ENCODE peak calls at places on chromosome 21, in four cellular contexts. U is GM12878, Q is HL-60, E is K562. W is an unnamed sample.

GRCh38 chr21:16605588-16605987 is 875.8 kb downstream of the USP25 start:
- DNase-seq in U (no peak), Q (no peak), E (no peak), W (no peak)

GRCh38 chr21:42305707-42306147 is 9.5 kb downstream of the TFF3 start:
- DNase-seq in Q (no peak), E (no peak), U (no peak), W (no peak)

GRCh38 chr21:38973552-38973951 is 167.8 kb downstream of the ETS2 start:
- DNase-seq in U (no peak), Q (no peak), E (no peak), W (no peak)

GRCh38 chr21:41170442-41170841 is 2.5 kb downstream of the BACE2 start:
- DNase-seq in Q (peak; percentile 5), E (peak; percentile 58), U (no peak), W (peak; percentile 35)

GRCh38 chr21:43331962-43332458 is 94.9 kb downstream of the SIK1 start:
- DNase-seq in Q (no peak), U (no peak), E (no peak), W (no peak)

GRCh38 chr21:35503646-35504045 is 454.5 kb upstream of the RUNX1 start:
- DNase-seq in Q (no peak), U (no peak), E (no peak), W (no peak)

GRCh38 chr21:38942617-38943245 is 137.0 kb downstream of the ETS2 start:
- DNase-seq in E (no peak), U (no peak), Q (no peak), W (no peak)

GRCh38 chr21:25891596-25891995 is 156.8 kb downstream of the GABPA start:
- DNase-seq in E (no peak), Q (no peak), U (no peak), W (no peak)

GRCh38 chr21:44093761-44094160 is 13.4 kb upstream of the PWP2 start:
- DNase-seq in Q (peak; percentile 0), E (no peak), U (no peak), W (no peak)

GRCh38 chr21:32445101-32445500 is 32.6 kb downstream of the EVA1C start:
- DNase-seq in U (no peak), Q (no peak), E (no peak), W (no peak)

GRCh38 chr21:42055425-42055824 is 15.7 kb upstream of the UMODL1 start:
- DNase-seq in E (no peak), Q (no peak), U (no peak), W (no peak)

GRCh38 chr21:32022141-32022540 is 149.3 kb downstream of the HUNK start:
- DNase-seq in E (no peak), Q (peak; percentile 50), U (no peak), W (no peak)

GRCh38 chr21:26884436-26884835 is 39.2 kb upstream of the ADAMTS1 start:
- DNase-seq in U (no peak), Q (no peak), E (no peak), W (no peak)

GRCh38 chr21:35291963-35292627 is 243.0 kb upstream of the RUNX1 start:
- DNase-seq in Q (no peak), U (no peak), E (no peak), W (no peak)

GRCh38 chr21:44748621-44749020 is 37.2 kb upstream of the TSPEAR start:
- DNase-seq in U (no peak), E (no peak), Q (no peak), W (no peak)

GRCh38 chr21:25342811-25343210 is 264.5 kb downstream of the MRPL39 start:
- DNase-seq in Q (no peak), U (no peak), E (no peak), W (no peak)

GRCh38 chr21:42061195-42061865 is 9.8 kb upstream of the UMODL1 start:
- DNase-seq in Q (peak; percentile 91), E (no peak), U (peak; percentile 81), W (peak; percentile 84)

GRCh38 chr21:33584455-33584854 is 4.0 kb downstream of the DONSON start:
- DNase-seq in E (peak; percentile 38), U (no peak), Q (no peak), W (no peak)

GRCh38 chr21:24163539-24163938 is 1443.7 kb downstream of the MRPL39 start:
- DNase-seq in E (no peak), U (no peak), Q (no peak), W (no peak)

GRCh38 chr21:34726627-34727337 is 58.0 kb downstream of the CLIC6 start:
- DNase-seq in E (no peak), Q (no peak), U (no peak), W (no peak)

GRCh38 chr21:38955495-38955894 is 149.8 kb downstream of the ETS2 start:
- DNase-seq in Q (no peak), U (no peak), E (no peak), W (no peak)

GRCh38 chr21:39014751-39015150 is 168.5 kb downstream of the PSMG1 start:
- DNase-seq in Q (no peak), E (no peak), U (no peak), W (no peak)

GRCh38 chr21:45484318-45484717 is 57.9 kb downstream of the SLC19A1 start:
- DNase-seq in E (no peak), Q (no peak), U (no peak), W (no peak)

DNA sequence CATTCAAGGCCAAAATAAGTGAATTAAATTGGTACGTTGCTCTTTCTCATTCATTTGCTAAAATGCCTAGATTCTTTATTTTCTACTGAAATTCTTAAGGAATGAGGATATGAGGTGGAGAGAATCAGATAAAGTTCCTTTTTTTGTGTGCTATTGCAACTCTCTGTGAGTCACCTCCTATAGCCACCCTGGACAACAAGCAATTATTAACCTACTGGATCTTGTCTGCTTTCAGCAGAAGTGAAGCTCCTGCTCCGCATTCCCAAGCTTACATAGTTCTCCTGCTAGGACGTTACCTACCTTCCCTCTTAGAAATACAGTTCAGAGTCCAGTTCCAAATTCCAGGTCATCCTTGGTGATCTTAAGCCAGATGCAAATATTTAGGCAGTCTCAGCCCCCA is 4.8 kb upstream of the KCNJ6 start:
- DNase-seq in U (no peak), E (no peak), Q (no peak), W (no peak)
- TF ChIP-seq SPI1 in U (no peak), E (no peak), Q (no peak), W (no peak)

GRCh38 chr21:46667735-46668380 is 32.4 kb downstream of the PRMT2 start:
- DNase-seq in U (no peak), E (no peak), Q (peak; percentile 11), W (peak; percentile 39)
- TF ChIP-seq SPI1 in U (no peak), E (no peak), Q (no peak), W (no peak)

GRCh38 chr21:15441999-15442398 is 287.8 kb upstream of the USP25 start:
- DNase-seq in Q (no peak), E (no peak), U (no peak), W (no peak)

GRCh38 chr21:15442743-15443142 is 287.0 kb upstream of the USP25 start:
- DNase-seq in U (no peak), Q (no peak), E (no peak), W (no peak)

GRCh38 chr21:15443740-15444117 is 286.1 kb upstream of the USP25 start:
- DNase-seq in U (no peak), E (no peak), Q (no peak), W (no peak)

GRCh38 chr21:15439726-15440125 is 290.1 kb upstream of the USP25 start:
- DNase-seq in U (no peak), Q (no peak), E (no peak), W (no peak)

DNA sequence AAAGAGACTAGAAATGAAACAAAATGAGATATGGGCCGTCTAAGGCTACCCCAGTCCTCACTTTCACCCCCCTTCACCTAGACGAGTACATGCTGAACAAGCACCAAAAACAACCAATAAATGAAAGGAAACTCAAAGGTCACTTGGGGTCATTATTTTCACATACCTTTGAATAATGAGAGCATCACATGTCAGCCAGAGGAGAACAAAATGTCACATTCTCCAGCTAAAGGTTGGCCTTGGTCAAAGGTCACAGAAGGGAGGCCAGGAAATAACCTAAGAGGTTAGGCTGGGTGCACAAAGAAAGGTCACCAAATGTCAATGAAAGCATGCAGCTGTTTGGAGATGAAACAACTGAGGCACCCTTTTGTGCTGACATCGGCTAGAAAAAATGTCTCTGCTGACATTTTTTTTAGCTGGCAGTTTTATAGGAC is 288.7 kb upstream of the USP25 start:
- DNase-seq in Q (no peak), E (no peak), U (no peak), W (no peak)
- TF ChIP-seq SPI1 in Q (no peak), E (no peak), U (no peak), W (no peak)

DNA sequence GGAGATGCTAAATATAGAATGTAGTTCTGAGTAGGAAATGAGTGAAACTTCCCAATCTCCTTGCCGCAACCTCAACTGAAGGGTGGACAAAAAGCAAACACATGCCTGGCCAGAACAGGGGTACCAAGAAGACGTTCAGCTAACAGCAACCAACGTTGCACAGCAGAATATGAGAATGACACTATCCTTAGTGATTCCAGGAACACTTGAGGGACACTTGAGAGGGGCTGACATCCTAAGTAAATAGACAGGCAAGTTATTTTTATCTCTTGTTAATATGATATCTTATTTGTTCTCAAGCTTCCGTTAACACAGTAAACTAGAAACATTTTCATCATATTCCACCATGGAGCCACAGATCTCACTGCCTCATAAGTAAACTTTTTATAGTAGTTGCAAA is 908 bp downstream of the KRTAP19-1 start:
- DNase-seq in U (no peak), Q (no peak), E (no peak), W (no peak)
- TF ChIP-seq SPI1 in U (no peak), Q (no peak), E (no peak), W (no peak)

GRCh38 chr21:28375708-28376385 is 616.8 kb downstream of the LTN1 start:
- DNase-seq in E (no peak), U (no peak), Q (no peak), W (no peak)
- TF ChIP-seq SPI1 in E (no peak), U (no peak), Q (no peak), W (no peak)

GRCh38 chr21:37757631-37758376 is 158.5 kb downstream of the KCNJ6 start:
- DNase-seq in U (no peak), Q (no peak), E (no peak), W (no peak)
- TF ChIP-seq SPI1 in U (no peak), Q (no peak), E (no peak), W (no peak)

DNA sequence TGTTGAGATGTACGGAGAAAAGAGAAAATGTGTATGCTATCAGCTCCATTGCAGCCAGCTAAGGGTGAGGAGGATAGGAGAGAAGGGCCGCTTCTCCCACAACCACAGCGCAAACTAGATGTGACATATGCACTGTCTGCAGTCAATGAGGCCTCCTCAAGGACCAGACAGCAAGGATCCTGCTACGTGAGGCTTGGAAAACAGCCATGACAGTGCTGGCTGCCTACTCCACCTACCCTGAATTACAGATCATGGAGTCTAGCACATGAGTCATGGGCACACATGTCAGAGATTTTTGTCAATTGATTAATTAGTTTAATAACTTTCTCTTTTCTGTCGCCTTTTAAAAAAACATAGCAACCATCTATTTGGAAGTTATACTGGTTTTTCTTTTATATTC is 3.3 kb downstream of the VPS26C start:
- DNase-seq in Q (no peak), U (no peak), E (no peak), W (no peak)
- TF ChIP-seq SPI1 in Q (no peak), U (no peak), E (no peak), W (no peak)

W was measured in GM12891.